ENCODE peak calls at places on chromosome 4, in six cellular contexts. E is astrocyte of the spinal cord, G is A549, C is IMR-90, M is hepatocyte, U is heart left ventricle. L is an unnamed sample.

GRCh38 chr4:25879991-25880641 is 17.3 kb upstream of the SEL1L3 start:
- DNase-seq in E (no peak), G (no peak), C (peak), M (no peak), U (no peak), L (no peak)

GRCh38 chr4:155032521-155033229 is 175.8 kb upstream of the NPY2R start:
- DNase-seq in E (no peak), G (no peak), C (no peak), M (no peak), U (no peak), L (no peak)

GRCh38 chr4:56302102-56302501 is 85.2 kb downstream of the AASDH start:
- DNase-seq in E (no peak), G (no peak), C (no peak), M (no peak), U (no peak), L (no peak)

GRCh38 chr4:145840162-145840768 is 98.4 kb downstream of the ZNF827 start:
- DNase-seq in E (peak), G (peak), C (peak), M (peak), U (no peak), L (no peak)

GRCh38 chr4:144355809-144356757 is 215.6 kb upstream of the GYPA start:
- DNase-seq in E (peak), G (peak), C (peak), M (peak), U (no peak), L (peak)

GRCh38 chr4:53579826-53580225 is 11.5 kb downstream of the LNX1 start:
- DNase-seq in E (no peak), G (no peak), C (no peak), M (no peak), U (no peak), L (no peak)

GRCh38 chr4:105990933-105991332 is 95.7 kb downstream of the NPNT start:
- DNase-seq in E (peak), G (no peak), C (peak), M (peak), U (peak), L (peak)

GRCh38 chr4:158856852-158857251 is 88.0 kb downstream of the FNIP2 start:
- DNase-seq in E (peak), G (no peak), C (peak), M (peak), U (no peak), L (no peak)

GRCh38 chr4:140764785-140765392 is 8.7 kb upstream of the TBC1D9 start:
- DNase-seq in E (no peak), G (no peak), C (no peak), M (peak), U (no peak), L (no peak)

GRCh38 chr4:16627999-16628398 is 270.4 kb downstream of the LDB2 start:
- DNase-seq in E (peak), G (no peak), C (peak), M (peak), U (no peak), L (peak)
- H3K4me3 ChIP-seq in E (no peak), G (no peak), C (no peak), M (no peak), U (no peak), L (no peak)

GRCh38 chr4:132124624-132124974 is 1024.5 kb upstream of the PCDH10 start:
- DNase-seq in E (no peak), G (no peak), C (no peak), M (no peak), U (no peak), L (no peak)

GRCh38 chr4:132125131-132125530 is 1024.0 kb upstream of the PCDH10 start:
- DNase-seq in E (no peak), G (no peak), C (peak), M (no peak), U (no peak), L (no peak)

GRCh38 chr4:132123870-132124623 is 1025.0 kb upstream of the PCDH10 start:
- DNase-seq in E (peak), G (no peak), C (peak), M (no peak), U (no peak), L (peak)
- H3K4me3 ChIP-seq in E (no peak), G (no peak), C (no peak), M (no peak), U (no peak), L (no peak)

GRCh38 chr4:152032722-152033131 is 271.9 kb upstream of the GATB start:
- DNase-seq in E (peak), G (no peak), C (peak), M (peak), U (no peak), L (peak)

GRCh38 chr4:152036626-152037025 is 275.8 kb upstream of the GATB start:
- DNase-seq in E (no peak), G (no peak), C (peak), M (no peak), U (no peak), L (peak)

GRCh38 chr4:152029631-152030030 is 268.8 kb upstream of the GATB start:
- DNase-seq in E (peak), G (no peak), C (no peak), M (no peak), U (no peak), L (no peak)

GRCh38 chr4:152037435-152037834 is 276.6 kb upstream of the GATB start:
- DNase-seq in E (no peak), G (no peak), C (no peak), M (no peak), U (no peak), L (no peak)

GRCh38 chr4:152033621-152034020 is 272.8 kb upstream of the GATB start:
- DNase-seq in E (no peak), G (no peak), C (peak), M (no peak), U (no peak), L (no peak)
- H3K4me3 ChIP-seq in E (no peak), G (no peak), C (no peak), M (no peak), U (no peak), L (no peak)

DNA sequence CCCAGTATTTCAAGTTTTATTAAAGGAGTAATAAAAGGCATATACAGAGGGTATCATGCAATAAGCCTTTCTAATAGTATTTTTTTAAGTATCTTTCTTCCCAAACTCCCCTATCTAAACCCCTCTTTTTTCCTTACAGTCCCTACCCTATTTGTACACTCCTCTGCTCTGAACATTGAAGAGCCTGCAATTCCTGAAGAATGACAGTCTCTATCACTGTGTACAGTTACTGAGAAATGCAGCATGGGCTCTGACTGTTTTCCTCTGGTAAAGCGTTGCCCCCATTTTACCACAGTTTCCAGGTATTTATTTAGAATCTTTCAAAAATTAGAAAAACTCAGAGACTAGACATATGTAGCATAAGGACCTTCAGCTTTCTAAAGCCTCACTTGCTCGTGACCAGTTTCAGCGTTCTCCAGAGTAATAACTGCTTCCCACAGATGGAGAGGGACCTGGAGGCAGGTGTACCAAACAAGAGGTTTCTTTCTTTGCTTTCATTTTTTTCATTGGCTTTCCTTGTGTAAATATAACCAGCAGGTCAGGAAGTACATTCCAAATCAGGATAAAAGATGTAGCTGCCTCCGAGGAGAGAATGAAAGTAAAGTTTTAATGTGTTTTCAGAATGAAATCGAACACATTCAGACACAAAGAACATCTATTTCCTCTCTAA is 230.8 kb downstream of the CFAP299 start:
- DNase-seq in E (no peak), G (no peak), C (no peak), M (no peak), U (no peak), L (no peak)
- H3K4me3 ChIP-seq in E (no peak), G (peak), C (peak), M (no peak), U (no peak), L (peak)

DNA sequence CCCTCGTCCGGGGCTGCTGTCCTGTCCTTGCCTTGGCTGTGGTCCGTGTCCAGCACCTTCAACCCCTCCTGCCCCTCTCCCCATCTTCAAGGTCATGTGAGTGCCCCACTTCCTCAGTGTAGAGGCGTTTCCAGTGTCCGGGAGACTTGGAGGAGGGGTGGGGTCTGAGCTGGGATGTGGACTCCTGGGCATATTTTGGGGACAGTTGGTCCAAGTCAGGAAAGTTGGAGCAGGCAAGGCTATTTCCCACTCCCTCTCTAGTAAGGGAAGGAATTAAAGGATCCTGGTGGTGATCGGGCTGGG is 3.0 kb downstream of the PCGF3 start:
- DNase-seq in E (no peak), G (no peak), C (no peak), M (no peak), U (no peak), L (no peak)
- H3K4me3 ChIP-seq in E (no peak), G (no peak), C (no peak), M (no peak), U (no peak), L (no peak)

GRCh38 chr4:4462970-4463369 is 76.1 kb downstream of the NSG1 start:
- DNase-seq in E (no peak), G (no peak), C (peak), M (no peak), U (no peak), L (no peak)

GRCh38 chr4:4461178-4461577 is 74.3 kb downstream of the NSG1 start:
- DNase-seq in E (no peak), G (no peak), C (no peak), M (no peak), U (no peak), L (no peak)

GRCh38 chr4:4460759-4461158 is 73.9 kb downstream of the NSG1 start:
- DNase-seq in E (no peak), G (no peak), C (no peak), M (no peak), U (no peak), L (no peak)

GRCh38 chr4:4457803-4458550 is 71.1 kb downstream of the NSG1 start:
- DNase-seq in E (peak), G (no peak), C (peak), M (no peak), U (no peak), L (no peak)

GRCh38 chr4:4461850-4462249 is 74.9 kb downstream of the NSG1 start:
- DNase-seq in E (no peak), G (no peak), C (no peak), M (peak), U (no peak), L (no peak)
- H3K4me3 ChIP-seq in E (no peak), G (no peak), C (no peak), M (no peak), U (no peak), L (no peak)

GRCh38 chr4:128155874-128156456 is 94.9 kb downstream of the LARP1B start:
- DNase-seq in E (no peak), G (no peak), C (no peak), M (no peak), U (no peak), L (no peak)
- H3K4me3 ChIP-seq in E (no peak), G (no peak), C (no peak), M (no peak), U (no peak), L (no peak)

GRCh38 chr4:138910201-138910913 is 105.2 kb upstream of the NOCT start:
- DNase-seq in E (peak), G (peak), C (peak), M (no peak), U (no peak), L (no peak)
- H3K4me3 ChIP-seq in E (no peak), G (no peak), C (no peak), M (no peak), U (no peak), L (no peak)

L was measured in MG63.